ENCODE peak calls at places on chromosomes 16 and 17, in seven cellular contexts. Z is GM12864, J is NCI-H1092 treated with DMSO at 0.1 percent for 48 hours, U is uterus, A is NCI-H345, W is heart left ventricle, X is cardiac fibroblast. K is an unnamed sample.

GRCh38 chr16:1696863-1697262 is 9.1 kb upstream of the MAPK8IP3 start:
- DNase-seq in W (no peak), A (no peak), J (no peak), X (no peak), U (no peak), Z (no peak), K (no peak)

GRCh38 chr16:87956771-87957279 is 5.6 kb downstream of the BANP start:
- DNase-seq in Z (peak), A (no peak), W (no peak), J (no peak), X (peak), U (no peak), K (no peak)

GRCh38 chr17:19744922-19745757 is 3.0 kb downstream of the ALDH3A1 start:
- DNase-seq in W (peak), U (peak), J (peak), A (peak), X (peak), Z (no peak), K (peak)

GRCh38 chr17:50275279-50275678 is 1.0 kb downstream of the TMEM92 start:
- DNase-seq in U (no peak), A (no peak), W (no peak), X (no peak), J (no peak), Z (no peak), K (no peak)

GRCh38 chr17:70552230-70552981 is 383.1 kb downstream of the KCNJ2 start:
- DNase-seq in Z (no peak), X (peak), U (no peak), W (no peak), J (peak), A (peak), K (no peak)

GRCh38 chr17:8275421-8276290 is 12.8 kb upstream of the RANGRF start:
- DNase-seq in J (no peak), X (no peak), U (no peak), Z (no peak), A (no peak), W (no peak), K (no peak)

GRCh38 chr17:48102700-48103378 is 1.6 kb upstream of the CBX1 start:
- DNase-seq in J (no peak), W (no peak), X (no peak), U (no peak), Z (no peak), A (no peak), K (no peak)

GRCh38 chr16:6081320-6081976 is 983.9 kb upstream of the EEF2KMT start:
- DNase-seq in J (peak), Z (no peak), W (no peak), U (no peak), A (no peak), X (no peak), K (no peak)

GRCh38 chr17:50189396-50190277 is 11.8 kb downstream of the COL1A1 start:
- DNase-seq in Z (no peak), A (no peak), J (no peak), X (no peak), W (no peak), U (no peak), K (no peak)

GRCh38 chr17:38729886-38730525 is at the start of gene CISD3:
- DNase-seq in U (peak), W (peak), A (peak), J (peak), Z (no peak), X (peak), K (peak)

GRCh38 chr16:53931946-53932345 is 228.0 kb downstream of the FTO start:
- DNase-seq in U (no peak), W (no peak), Z (no peak), J (no peak), X (no peak), A (no peak), K (no peak)

GRCh38 chr16:64751906-64752305 is 370.0 kb downstream of the CDH11 start:
- DNase-seq in W (no peak), A (no peak), X (peak), U (no peak), J (no peak), Z (no peak), K (no peak)

GRCh38 chr17:77666480-77666879 is 292.0 kb upstream of the TNRC6C start:
- DNase-seq in W (no peak), A (no peak), U (no peak), Z (no peak), X (no peak), J (no peak), K (no peak)

GRCh38 chr16:27446721-27447120 is 44.7 kb downstream of the IL21R start:
- DNase-seq in W (no peak), J (no peak), X (no peak), U (no peak), Z (no peak), A (no peak), K (no peak)

GRCh38 chr16:87484487-87485331 is 8.1 kb downstream of the ZCCHC14 start:
- DNase-seq in J (no peak), W (no peak), X (no peak), Z (no peak), U (no peak), A (no peak), K (no peak)

GRCh38 chr17:31413871-31414589 is 22.6 kb downstream of the RAB11FIP4 start:
- DNase-seq in A (no peak), X (peak), W (peak), U (no peak), J (no peak), Z (no peak), K (no peak)